ENCODE peak calls at places on chromosomes 1 and 21, in four cellular contexts. V is WTC11, L is K562, G is HepG2. A is an unnamed sample.

GRCh38 chr1:14925336-14926136 is 228.0 kb upstream of the TMEM51 start:
- DNase-seq in V (no peak), L (no peak), G (no peak), A (no peak)

GRCh38 chr1:98119793-98120192 is 199.0 kb upstream of the DPYD start:
- DNase-seq in V (peak), L (no peak), G (no peak), A (peak)

GRCh38 chr1:116179398-116179797 is 68.2 kb downstream of the MAB21L3 start:
- DNase-seq in V (no peak), L (no peak), G (peak), A (no peak)

GRCh38 chr1:94633051-94633450 is 91.5 kb upstream of the F3 start:
- DNase-seq in V (no peak), L (no peak), G (no peak), A (no peak)

GRCh38 chr21:38861989-38862683 is 56.4 kb downstream of the ETS2 start:
- DNase-seq in V (no peak), L (no peak), G (no peak), A (no peak)

GRCh38 chr1:211258756-211259595 is at the start of gene RCOR3:
- DNase-seq in V (peak), L (peak), G (peak), A (peak)

GRCh38 chr1:174114788-174115448 is 44.4 kb upstream of the RABGAP1L start:
- DNase-seq in V (no peak), L (peak), G (peak), A (peak)

GRCh38 chr1:184973308-184974085 is 811 bp downstream of the NIBAN1 start:
- DNase-seq in V (peak), L (peak), G (no peak), A (peak)

GRCh38 chr1:153687346-153687745 is 8.9 kb downstream of the NPR1 start:
- DNase-seq in V (no peak), L (no peak), G (no peak), A (no peak)

GRCh38 chr1:115134850-115135484 is 45.7 kb upstream of the TSPAN2 start:
- DNase-seq in V (no peak), L (no peak), G (no peak), A (no peak)

GRCh38 chr1:26031903-26032220 is 10.3 kb downstream of the EXTL1 start:
- DNase-seq in V (no peak), L (no peak), G (no peak), A (no peak)

GRCh38 chr1:19872190-19872589 is 10.0 kb upstream of the OTUD3 start:
- DNase-seq in V (no peak), L (peak), G (peak), A (no peak)

GRCh38 chr1:172040466-172040865 is 199.2 kb downstream of the DNM3 start:
- DNase-seq in V (no peak), L (no peak), G (no peak), A (no peak)

GRCh38 chr21:42298237-42298636 is 17.0 kb downstream of the TFF3 start:
- DNase-seq in V (no peak), L (no peak), G (no peak), A (no peak)

GRCh38 chr1:172905452-172905851 is 145.3 kb downstream of the TNFSF18 start:
- DNase-seq in V (no peak), L (no peak), G (no peak), A (no peak)

GRCh38 chr1:31788138-31788824 is 24.1 kb upstream of the ADGRB2 start:
- DNase-seq in V (peak), L (peak), G (peak), A (peak)

GRCh38 chr1:112061852-112062451 is 72.5 kb upstream of the KCND3 start:
- DNase-seq in V (no peak), L (no peak), G (no peak), A (no peak)

GRCh38 chr1:187033721-187034120 is 205.0 kb downstream of the PLA2G4A start:
- DNase-seq in V (no peak), L (no peak), G (no peak), A (no peak)

GRCh38 chr1:184708084-184708676 is 46.5 kb downstream of the EDEM3 start:
- DNase-seq in V (no peak), L (no peak), G (no peak), A (no peak)

GRCh38 chr1:156844102-156844501 is 14.8 kb downstream of the INSRR start:
- DNase-seq in V (no peak), L (no peak), G (no peak), A (no peak)

GRCh38 chr1:53412285-53413174 is 46.7 kb upstream of the DMRTB1 start:
- DNase-seq in V (no peak), L (no peak), G (no peak), A (no peak)

GRCh38 chr1:99464738-99465137 is 181.2 kb upstream of the PALMD start:
- DNase-seq in V (no peak), L (no peak), G (no peak), A (no peak)

GRCh38 chr1:117653195-117653594 is 47.3 kb downstream of the TENT5C start:
- DNase-seq in V (no peak), L (no peak), G (no peak), A (no peak)

GRCh38 chr1:232704694-232705680 is 75.1 kb upstream of the SIPA1L2 start:
- DNase-seq in V (no peak), L (no peak), G (peak), A (no peak)

GRCh38 chr21:32131960-32132359 is 146.9 kb downstream of the MIS18A start:
- DNase-seq in V (no peak), L (peak), G (peak), A (no peak)

GRCh38 chr1:205442051-205442721 is 13.7 kb downstream of the BLACAT1 start:
- DNase-seq in V (no peak), L (no peak), G (no peak), A (no peak)

GRCh38 chr1:150233359-150234308 is 2.3 kb downstream of the ANP32E start:
- DNase-seq in V (no peak), L (no peak), G (no peak), A (no peak)

GRCh38 chr1:26705788-26706237 is 10.0 kb downstream of the ARID1A start:
- DNase-seq in V (no peak), L (no peak), G (peak), A (no peak)

GRCh38 chr1:61341426-61341825 is 259.1 kb downstream of the NFIA start:
- DNase-seq in V (no peak), L (no peak), G (no peak), A (no peak)

GRCh38 chr1:67201891-67202290 is 35.6 kb downstream of the IL23R start:
- DNase-seq in V (no peak), L (no peak), G (no peak), A (no peak)

GRCh38 chr1:6603424-6603850 is 768 bp upstream of the KLHL21 start:
- DNase-seq in V (no peak), L (peak), G (peak), A (no peak)

GRCh38 chr1:189769448-189769847 is 708.2 kb downstream of the BRINP3 start:
- DNase-seq in V (no peak), L (no peak), G (no peak), A (no peak)

GRCh38 chr1:88455857-88456256 is 228.2 kb upstream of the PKN2 start:
- DNase-seq in V (no peak), L (no peak), G (no peak), A (no peak)

GRCh38 chr1:10705953-10706352 is 90.5 kb downstream of the CASZ1 start:
- DNase-seq in V (no peak), L (no peak), G (no peak), A (no peak)

GRCh38 chr1:10709646-10710045 is 86.8 kb downstream of the CASZ1 start:
- DNase-seq in V (no peak), L (no peak), G (no peak), A (no peak)

GRCh38 chr1:10710489-10710888 is 86.0 kb downstream of the CASZ1 start:
- DNase-seq in V (no peak), L (no peak), G (no peak), A (no peak)

GRCh38 chr1:10706514-10706913 is 89.9 kb downstream of the CASZ1 start:
- DNase-seq in V (no peak), L (no peak), G (no peak), A (no peak)

GRCh38 chr1:10708807-10709523 is 87.5 kb downstream of the CASZ1 start:
- DNase-seq in V (no peak), L (no peak), G (no peak), A (no peak)
- TF ChIP-seq ELF4 in V (no peak), L (no peak), G (no peak), A (no peak)

DNA sequence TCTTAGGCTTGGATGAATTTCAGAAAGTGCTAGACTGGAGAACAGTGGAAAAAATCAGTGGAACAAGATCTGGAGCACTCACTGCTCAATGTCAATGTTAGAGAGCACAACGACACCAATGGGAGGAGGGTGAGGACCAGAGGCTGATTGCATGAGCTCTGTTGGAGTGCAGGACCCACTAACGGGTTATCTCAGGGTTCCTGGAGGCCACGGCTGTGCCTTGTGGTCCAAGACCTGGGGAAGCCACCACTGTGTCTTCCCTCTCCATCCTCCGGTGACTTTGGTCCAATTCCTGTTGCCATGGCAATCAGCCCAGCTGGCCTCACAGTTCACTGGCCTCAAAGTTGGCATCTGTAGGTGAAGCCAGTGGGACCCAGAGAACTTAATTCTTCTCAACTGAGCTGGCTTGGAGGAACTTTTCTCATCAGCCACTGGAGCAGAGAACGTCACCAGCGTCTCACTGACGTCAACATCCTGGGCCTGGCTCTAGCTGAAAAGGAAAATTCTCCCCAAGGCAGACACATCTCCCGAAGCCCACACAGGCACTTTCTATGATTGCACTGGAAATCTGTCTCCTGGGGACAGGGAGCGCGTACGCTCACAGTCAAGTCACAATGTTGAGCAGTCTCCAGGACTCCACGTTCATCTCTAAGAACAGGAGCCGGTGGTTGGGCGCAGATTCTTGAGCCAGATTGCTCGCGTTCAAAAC is 21.8 kb upstream of the GPR157 start:
- DNase-seq in V (no peak), L (no peak), G (no peak), A (no peak)
- TF ChIP-seq ELF4 in V (no peak), L (no peak), G (no peak), A (no peak)

GRCh38 chr1:168499094-168500049 is 44.4 kb downstream of the XCL2 start:
- DNase-seq in V (no peak), L (no peak), G (no peak), A (no peak)

GRCh38 chr1:168497376-168497952 is 46.3 kb downstream of the XCL2 start:
- DNase-seq in V (no peak), L (no peak), G (peak), A (no peak)

DNA sequence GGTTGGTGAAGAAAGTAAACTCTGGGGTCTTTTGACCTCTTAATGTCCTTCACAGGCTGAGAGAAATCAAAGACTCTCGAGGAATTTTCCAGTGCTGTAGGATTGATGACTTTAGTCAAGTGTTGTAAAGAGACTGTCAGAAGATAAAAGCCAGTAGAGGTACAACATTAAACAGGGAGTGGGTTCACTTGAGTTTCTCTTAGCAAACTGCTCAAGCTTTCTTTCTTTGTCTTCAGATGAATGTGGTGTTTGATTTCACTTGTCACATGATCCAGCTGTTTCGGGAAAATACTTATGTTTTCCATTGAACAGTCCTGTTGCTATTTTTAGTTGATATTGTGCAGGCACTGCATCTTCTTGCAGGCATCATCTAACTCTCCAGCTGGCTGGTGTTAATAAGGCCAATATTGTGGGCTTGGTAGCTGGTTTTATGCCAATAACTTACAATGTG is 45.6 kb downstream of the XCL2 start:
- DNase-seq in V (no peak), L (no peak), G (no peak), A (no peak)
- TF ChIP-seq ELF4 in V (no peak), L (no peak), G (no peak), A (no peak)

GRCh38 chr1:93007941-93008577 is 46.8 kb upstream of the DIPK1A start:
- DNase-seq in V (no peak), L (no peak), G (no peak), A (no peak)
- TF ChIP-seq ELF4 in V (no peak), L (no peak), G (no peak), A (no peak)

A was measured in HEK293T.